ENCODE peak calls at places on chromosomes 3 and 15, in seven cellular contexts. G is NCI-H2029, D is HTR-8/SVneo, S is GM04504, N is chondrocyte, Z is midbrain, V is amniotic stem cell. H is an unnamed sample.

GRCh38 chr3:71219744-71220638 is 363.5 kb downstream of the FOXP1 start:
- DNase-seq in S (no peak), V (no peak), Z (no peak), D (no peak), G (no peak), N (no peak), H (no peak)

GRCh38 chr3:10779293-10779805 is 36.7 kb upstream of the SLC6A11 start:
- DNase-seq in N (no peak), S (no peak), G (no peak), V (no peak), Z (no peak), D (no peak), H (no peak)

GRCh38 chr3:19931180-19931692 is 2.8 kb downstream of the EFHB start:
- DNase-seq in G (no peak), N (no peak), S (no peak), D (no peak), Z (no peak), V (no peak), H (peak)

GRCh38 chr3:146184616-146185015 is 23.6 kb upstream of the PLOD2 start:
- DNase-seq in V (no peak), Z (no peak), D (no peak), N (no peak), S (no peak), G (no peak), H (peak)

GRCh38 chr3:10978956-10979355 is 13.6 kb upstream of the SLC6A1 start:
- DNase-seq in Z (no peak), V (no peak), S (no peak), G (no peak), D (no peak), N (no peak), H (no peak)

GRCh38 chr3:45205126-45205525 is 21.0 kb downstream of the TMEM158 start:
- DNase-seq in N (no peak), D (no peak), G (no peak), Z (no peak), V (no peak), S (no peak), H (no peak)

GRCh38 chr3:72171461-72171860 is 386.5 kb upstream of the PROK2 start:
- DNase-seq in D (no peak), V (no peak), S (no peak), G (no peak), Z (peak), N (no peak), H (no peak)

GRCh38 chr3:99920530-99921376 is 103.1 kb downstream of the CMSS1 start:
- DNase-seq in V (no peak), N (no peak), G (peak), S (peak), D (no peak), Z (peak), H (no peak)

GRCh38 chr15:86328658-86329057 is 249.0 kb downstream of the AGBL1 start:
- DNase-seq in Z (no peak), G (no peak), D (no peak), S (no peak), V (no peak), N (no peak), H (peak)

GRCh38 chr3:172080503-172080902 is 41.1 kb downstream of the FNDC3B start:
- DNase-seq in D (no peak), V (no peak), N (no peak), S (no peak), Z (no peak), G (no peak), H (no peak)

GRCh38 chr15:31399544-31400171 is 73.0 kb downstream of the KLF13 start:
- DNase-seq in Z (no peak), S (no peak), V (no peak), N (no peak), D (no peak), G (no peak), H (no peak)

H was measured in left kidney.